ENCODE peak calls at places on chromosomes 7 and 10, in five cellular contexts. C is stimulated activated naive B cell treated with anti-CD40 and anti-IgM and Interleukin-4, amounts not matched to agents 10 μg/mL and 1 μg/mL and 100 μg/mL, for 72 hours; B is mucosa of descending colon; W is heart left ventricle; P is IMR-90. I is an unnamed sample.

GRCh38 chr7:83520706-83521105 is 128.2 kb downstream of the SEMA3E start:
- ATAC-seq in B (no peak), W (no peak), P (no peak), C (no peak), I (no peak)

GRCh38 chr7:140996-141395 is 51.4 kb upstream of the FAM20C start:
- ATAC-seq in P (no peak), B (no peak), C (no peak), W (no peak), I (no peak)

GRCh38 chr10:35416628-35417625 is 80.6 kb downstream of the CCNY start:
- ATAC-seq in P (no peak), W (no peak), C (peak; percentile 44), B (no peak), I (no peak)

GRCh38 chr10:21160116-21160515 is 263.0 kb upstream of the NEBL start:
- ATAC-seq in P (no peak), C (no peak), W (no peak), B (peak; percentile 71), I (no peak)

GRCh38 chr10:47357131-47357582 is 9.0 kb downstream of the RBP3 start:
- ATAC-seq in B (no peak), W (no peak), C (no peak), P (no peak), I (no peak)

GRCh38 chr7:21041666-21042065 is 255.0 kb upstream of the SP8 start:
- ATAC-seq in C (no peak), B (no peak), W (no peak), P (no peak), I (no peak)

GRCh38 chr7:139367438-139368155 is 7.9 kb downstream of the LUC7L2 start:
- ATAC-seq in B (no peak), W (peak; percentile 40), C (no peak), P (no peak), I (no peak)

GRCh38 chr10:28587970-28588290 is 55.0 kb downstream of the WAC start:
- ATAC-seq in W (peak; percentile 85), C (no peak), B (peak; percentile 88), P (peak; percentile 77), I (peak; percentile 75)

GRCh38 chr7:2100278-2101205 is 132.2 kb downstream of the MAD1L1 start:
- ATAC-seq in P (no peak), C (peak; percentile 86), W (peak; percentile 33), B (peak; percentile 48), I (peak; percentile 2)

GRCh38 chr7:158828343-158829020 is 827 bp downstream of the ESYT2 start:
- ATAC-seq in W (peak; percentile 24), C (peak; percentile 2), B (peak; percentile 40), P (peak; percentile 7), I (peak; percentile 41)

GRCh38 chr10:48671914-48672595 is 12.6 kb upstream of the WDFY4 start:
- ATAC-seq in C (peak; percentile 50), P (no peak), B (peak; percentile 70), W (no peak), I (no peak)

GRCh38 chr7:22121702-22122474 is 176.2 kb upstream of the CDCA7L start:
- ATAC-seq in C (peak; percentile 38), B (no peak), P (no peak), W (peak; percentile 61), I (no peak)

GRCh38 chr7:157730614-157731013 is 393.8 kb downstream of the DNAJB6 start:
- ATAC-seq in B (no peak), P (no peak), W (no peak), C (no peak), I (no peak)

I was measured in SK-N-SH treated with all-trans-retinoic acid at 6 μM for 48 hours.